ENCODE peak calls at places on chromosomes 12 and 14, in nine cellular contexts. P is caudate nucleus, B is fibroblast of mammary gland, H is T-helper 2 cell, U is GF-D8, X is thoracic aorta, M is Peyer's patch, Y is heart right ventricle, G is kidney epithelial cell. A is an unnamed sample.

GRCh38 chr12:99332936-99333591 is 314.5 kb upstream of the GARIN6 start:
- DNase-seq in P (no peak), B (no peak), H (no peak), U (no peak), X (no peak), M (no peak), Y (no peak), G (no peak), A (no peak)

GRCh38 chr14:88775532-88775931 is 17.2 kb downstream of the EML5 start:
- DNase-seq in P (no peak), B (no peak), H (no peak), U (no peak), X (no peak), M (no peak), Y (no peak), G (no peak), A (no peak)

GRCh38 chr12:51855586-51856428 is 7.3 kb upstream of the FIGNL2 start:
- DNase-seq in P (no peak), B (peak; percentile 31), H (no peak), U (no peak), X (no peak), M (no peak), Y (peak; percentile 47), G (no peak), A (no peak)

GRCh38 chr14:102749393-102749792 is 27.9 kb upstream of the TRAF3 start:
- DNase-seq in P (no peak), B (no peak), H (no peak), U (no peak), X (no peak), M (no peak), Y (no peak), G (no peak), A (no peak)

GRCh38 chr12:76156314-76156713 is 71.8 kb upstream of the NAP1L1 start:
- DNase-seq in P (no peak), B (no peak), H (no peak), U (no peak), X (no peak), M (no peak), Y (no peak), G (no peak), A (no peak)

GRCh38 chr14:72544615-72545387 is 349.1 kb downstream of the DPF3 start:
- DNase-seq in P (no peak), B (no peak), H (no peak), U (no peak), X (no peak), M (no peak), Y (no peak), G (no peak), A (no peak)

GRCh38 chr12:116941188-116941587 is 30.4 kb downstream of the FBXW8 start:
- DNase-seq in P (no peak), B (no peak), H (no peak), U (no peak), X (no peak), M (no peak), Y (no peak), G (no peak), A (no peak)

GRCh38 chr12:65876898-65877721 is 52.8 kb downstream of the HMGA2 start:
- DNase-seq in P (no peak), B (peak; percentile 61), H (no peak), U (no peak), X (no peak), M (no peak), Y (no peak), G (no peak), A (no peak)

GRCh38 chr14:57199911-57200310 is 68.8 kb downstream of the EXOC5 start:
- DNase-seq in P (no peak), B (peak; percentile 47), H (no peak), U (no peak), X (no peak), M (no peak), Y (no peak), G (peak; percentile 29), A (no peak)

GRCh38 chr12:12655061-12655460 is 40.9 kb downstream of the GPR19 start:
- DNase-seq in P (no peak), B (no peak), H (no peak), U (no peak), X (no peak), M (no peak), Y (no peak), G (no peak), A (no peak)

GRCh38 chr12:57733928-57734327 is 4.6 kb downstream of the AGAP2 start:
- DNase-seq in P (no peak), B (no peak), H (no peak), U (no peak), X (no peak), M (no peak), Y (no peak), G (no peak), A (no peak)

GRCh38 chr12:49089831-49090773 is 4.5 kb downstream of the DHH start:
- DNase-seq in P (no peak), B (peak; percentile 43), H (no peak), U (peak; percentile 2), X (no peak), M (peak; percentile 58), Y (peak; percentile 40), G (no peak), A (no peak)

GRCh38 chr12:11663128-11663527 is 13.7 kb downstream of the ETV6 start:
- DNase-seq in P (no peak), B (no peak), H (no peak), U (no peak), X (no peak), M (no peak), Y (no peak), G (no peak), A (no peak)

GRCh38 chr12:26520154-26520553 is 312.8 kb downstream of the ITPR2 start:
- DNase-seq in P (no peak), B (no peak), H (no peak), U (no peak), X (no peak), M (no peak), Y (no peak), G (no peak), A (no peak)

GRCh38 chr12:101076940-101077351 is 133.1 kb downstream of the SLC5A8 start:
- DNase-seq in P (no peak), B (peak; percentile 10), H (no peak), U (no peak), X (no peak), M (no peak), Y (no peak), G (no peak), A (no peak)

GRCh38 chr12:62805517-62805916 is 129.4 kb downstream of the PPM1H start:
- DNase-seq in P (no peak), B (no peak), H (no peak), U (no peak), X (no peak), M (no peak), Y (no peak), G (no peak), A (no peak)

GRCh38 chr12:10750385-10750727 is 27.2 kb upstream of the YBX3 start:
- DNase-seq in P (no peak), B (no peak), H (no peak), U (no peak), X (no peak), M (no peak), Y (no peak), G (no peak), A (no peak)

GRCh38 chr12:32402170-32402569 is 2.8 kb downstream of the FGD4 start:
- DNase-seq in P (no peak), B (no peak), H (no peak), U (no peak), X (no peak), M (no peak), Y (no peak), G (no peak), A (no peak)

GRCh38 chr12:40287369-40287975 is 62.7 kb downstream of the LRRK2 start:
- DNase-seq in P (no peak), B (no peak), H (no peak), U (no peak), X (no peak), M (no peak), Y (no peak), G (no peak), A (no peak)

GRCh38 chr12:100077367-100077766 is 65.3 kb downstream of the BLTP3B start:
- DNase-seq in P (no peak), B (peak; percentile 35), H (no peak), U (no peak), X (no peak), M (no peak), Y (no peak), G (no peak), A (no peak)

GRCh38 chr12:130701402-130701744 is 14.7 kb downstream of the RIMBP2 start:
- DNase-seq in P (no peak), B (no peak), H (no peak), U (no peak), X (no peak), M (peak; percentile 37), Y (no peak), G (no peak), A (no peak)

GRCh38 chr12:22658214-22658613 is 33.2 kb downstream of the ETNK1 start:
- DNase-seq in P (no peak), B (peak; percentile 95), H (no peak), U (no peak), X (no peak), M (no peak), Y (no peak), G (peak; percentile 60), A (no peak)

GRCh38 chr14:70601162-70601561 is 707 bp upstream of the MED6 start:
- DNase-seq in P (no peak), B (peak; percentile 40), H (no peak), U (no peak), X (no peak), M (no peak), Y (no peak), G (no peak), A (no peak)

GRCh38 chr14:61561657-61562276 is 133.5 kb upstream of the HIF1A start:
- DNase-seq in P (no peak), B (peak; percentile 98), H (no peak), U (peak; percentile 3), X (peak; percentile 58), M (peak; percentile 79), Y (peak; percentile 41), G (peak; percentile 100), A (no peak)

A was measured in naive thymus-derived CD8-positive, alpha-beta T cell.